ENCODE peak calls at places on chromosomes 3 and 15, in nine cellular contexts. A, D, Q, K, T, X, Z, W and B are unnamed samples.

GRCh38 chr3:137163241-137163916 is 205.6 kb downstream of the IL20RB start:
- DNase-seq in K (no peak), Z (no peak), Q (no peak), W (no peak), X (no peak), A (no peak), T (no peak), D (no peak), B (no peak)

GRCh38 chr3:191985691-191986090 is 524.7 kb downstream of the PYDC2 start:
- DNase-seq in D (no peak), Q (no peak), W (no peak), T (no peak), X (no peak), A (no peak), K (peak), Z (no peak), B (no peak)

GRCh38 chr15:100902436-100903190 is 16.5 kb upstream of the LRRK1 start:
- DNase-seq in T (peak), X (peak), Z (peak), K (peak), Q (no peak), A (no peak), W (no peak), D (peak), B (no peak)

GRCh38 chr15:101675796-101676582 is 23.8 kb upstream of the TM2D3 start:
- DNase-seq in X (peak), A (peak), D (no peak), K (peak), Q (no peak), Z (no peak), T (no peak), W (no peak), B (no peak)

GRCh38 chr3:187807086-187807862 is 62.0 kb upstream of the BCL6 start:
- DNase-seq in D (no peak), T (peak), A (no peak), K (peak), Q (no peak), Z (no peak), W (no peak), X (peak), B (no peak)

GRCh38 chr15:48144889-48145288 is 24.1 kb downstream of the SLC24A5 start:
- DNase-seq in X (peak), A (no peak), W (no peak), D (no peak), Q (no peak), Z (no peak), T (no peak), K (no peak), B (no peak)

GRCh38 chr15:39248204-39248603 is 332.7 kb upstream of the THBS1 start:
- DNase-seq in X (peak), T (no peak), A (no peak), Q (no peak), D (peak), K (peak), W (no peak), Z (peak), B (no peak)

GRCh38 chr15:40343512-40343911 is 2.8 kb upstream of the CCDC9B start:
- DNase-seq in Q (no peak), K (peak), A (no peak), W (no peak), T (peak), Z (no peak), X (peak), D (no peak), B (no peak)

GRCh38 chr3:51802091-51802720 is 23.2 kb upstream of the IQCF6 start:
- DNase-seq in T (no peak), X (no peak), Z (no peak), A (no peak), Q (no peak), D (no peak), K (no peak), W (peak), B (no peak)

GRCh38 chr3:52527732-52528595 is 5.7 kb downstream of the NT5DC2 start:
- DNase-seq in D (no peak), T (no peak), W (no peak), A (no peak), K (no peak), Z (no peak), X (no peak), Q (no peak), B (peak)

GRCh38 chr3:158918008-158918407 is 116.2 kb downstream of the MFSD1 start:
- DNase-seq in A (peak), W (no peak), T (peak), Z (no peak), X (peak), Q (peak), D (peak), K (peak), B (no peak)

GRCh38 chr3:11477286-11477935 is 166.3 kb downstream of the VGLL4 start:
- DNase-seq in W (no peak), Q (peak), T (peak), X (peak), D (peak), A (peak), Z (no peak), K (peak), B (no peak)

GRCh38 chr15:101337976-101338375 is 42.9 kb upstream of the SNRPA1 start:
- DNase-seq in A (no peak), Z (no peak), K (no peak), T (no peak), Q (no peak), D (no peak), X (no peak), W (no peak), B (no peak)

GRCh38 chr3:143078883-143079282 is 40.7 kb upstream of the CHST2 start:
- DNase-seq in Z (no peak), D (no peak), X (peak), W (no peak), A (peak), Q (no peak), T (peak), K (peak), B (no peak)

GRCh38 chr3:64838150-64838735 is 150.4 kb upstream of the ADAMTS9 start:
- DNase-seq in Q (no peak), K (no peak), A (no peak), Z (no peak), W (no peak), T (no peak), D (no peak), X (no peak), B (no peak)

GRCh38 chr15:81516012-81516411 is 142.0 kb upstream of the TMC3 start:
- DNase-seq in X (peak), Z (no peak), W (no peak), K (peak), Q (no peak), A (no peak), T (no peak), D (no peak), B (no peak)

GRCh38 chr15:40407343-40407990 is 1.9 kb downstream of the IVD start:
- DNase-seq in W (no peak), Q (no peak), Z (no peak), X (no peak), D (no peak), K (no peak), T (no peak), A (no peak), B (no peak)

GRCh38 chr3:129348734-129349133 is 70.1 kb downstream of the HMCES start:
- DNase-seq in Q (no peak), X (no peak), W (no peak), D (no peak), T (no peak), K (no peak), Z (no peak), A (no peak), B (no peak)

GRCh38 chr15:63243101-63243500 is 34.3 kb upstream of the APH1B start:
- DNase-seq in A (no peak), Z (no peak), T (no peak), K (no peak), W (no peak), D (no peak), X (peak), Q (no peak), B (no peak)

GRCh38 chr3:136428167-136428566 is 178.0 kb downstream of the PCCB start:
- DNase-seq in Z (no peak), A (no peak), Q (no peak), W (no peak), K (no peak), X (peak), D (no peak), T (no peak), B (no peak)

GRCh38 chr15:71455107-71455506 is 339.8 kb downstream of the THSD4 start:
- DNase-seq in X (no peak), D (no peak), Z (no peak), A (no peak), T (no peak), K (peak), Q (no peak), W (no peak), B (no peak)

GRCh38 chr3:118098818-118099217 is 935.8 kb downstream of the IGSF11 start:
- DNase-seq in X (no peak), K (no peak), A (no peak), W (no peak), Z (no peak), Q (no peak), D (no peak), T (no peak), B (no peak)

GRCh38 chr3:163490119-163490518 is 1588.2 kb downstream of the SI start:
- DNase-seq in T (peak), A (peak), K (peak), W (no peak), D (no peak), Q (peak), Z (no peak), X (peak), B (no peak)

GRCh38 chr15:26838742-26839460 is 28.0 kb upstream of the GABRA5 start:
- DNase-seq in W (no peak), T (no peak), K (no peak), D (no peak), Z (no peak), Q (peak), X (no peak), A (peak), B (no peak)
- TF ChIP-seq CTCF in W (peak), T (peak), K (peak), D (peak), Z (peak), Q (peak), X (peak), A (peak), B (peak)

GRCh38 chr15:83973816-83974215 is 261.8 kb upstream of the GOLGA6L4 start:
- DNase-seq in A (peak), Z (no peak), K (peak), W (no peak), T (no peak), X (peak), Q (no peak), D (no peak), B (no peak)
- TF ChIP-seq CTCF in A (no peak), Z (peak), K (peak), W (no peak), T (no peak), X (peak), Q (peak), D (no peak), B (no peak)

GRCh38 chr3:186589115-186589514 is 18.6 kb downstream of the DNAJB11 start:
- DNase-seq in D (no peak), X (peak), Q (no peak), A (peak), Z (no peak), K (peak), T (no peak), W (no peak), B (no peak)
- TF ChIP-seq CTCF in D (no peak), X (peak), Q (peak), A (peak), Z (no peak), K (peak), T (no peak), W (peak), B (peak)

DNA sequence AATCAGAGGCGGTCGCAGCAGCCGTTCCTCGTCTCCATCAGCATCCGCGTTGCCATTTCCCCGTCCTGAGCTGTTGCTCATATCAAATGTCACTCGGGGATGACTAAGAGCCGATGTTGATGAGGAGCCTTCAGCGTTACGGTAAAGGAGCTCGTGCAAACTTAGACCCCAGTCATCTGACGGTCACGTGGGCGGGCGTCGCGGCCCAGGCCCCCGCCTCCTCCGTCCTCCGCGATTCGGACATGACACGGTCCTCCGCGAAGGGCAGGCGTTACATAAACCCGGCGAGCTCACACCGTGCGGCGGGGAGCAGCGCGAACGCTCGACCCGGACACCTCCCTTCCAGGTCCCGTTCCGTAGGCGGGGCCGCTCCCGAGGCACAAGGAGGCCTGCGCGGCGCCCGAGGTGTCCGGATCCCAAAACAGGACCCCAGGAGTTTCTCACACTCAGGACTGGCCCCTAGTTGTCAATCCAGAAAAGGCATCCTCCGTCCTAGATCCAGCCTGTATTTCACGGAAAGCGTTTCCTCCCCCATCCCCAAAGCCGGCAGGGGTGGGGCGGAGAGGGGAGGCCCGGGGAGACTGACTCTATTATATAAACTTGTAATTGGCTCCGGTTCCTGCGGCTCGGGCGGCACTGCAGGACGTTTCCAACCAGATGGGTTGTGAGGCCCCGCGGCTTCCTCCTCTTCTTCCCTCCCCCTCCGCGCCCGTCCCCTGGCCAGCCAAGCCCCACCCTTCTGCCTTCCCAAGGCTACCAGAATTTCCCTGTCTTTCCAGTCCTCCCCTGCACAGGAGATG is 100.0 kb upstream of the IGF1R start:
- DNase-seq in A (peak), Z (peak), D (no peak), K (peak), X (peak), T (peak), Q (peak), W (peak), B (no peak)
- TF ChIP-seq CTCF in A (peak), Z (peak), D (peak), K (peak), X (peak), T (no peak), Q (no peak), W (peak), B (peak)